ENCODE peak calls at places on chromosomes 6 and 20, in four cellular contexts. One of them, this sample, is unnamed.

GRCh38 chr6:70811788-70812187 is 144.1 kb downstream of the SMAP1 start:
- DNase-seq in IMR-90: peak
- DNase-seq in HS-5: no peak
- DNase-seq in Calu3: no peak
- DNase-seq in this sample: no peak

GRCh38 chr6:163777379-163777686 is 362.8 kb downstream of the QKI start:
- DNase-seq in IMR-90: no peak
- DNase-seq in HS-5: no peak
- DNase-seq in Calu3: no peak
- DNase-seq in this sample: no peak

GRCh38 chr6:34520645-34521462 is 35.3 kb downstream of the SPDEF start:
- DNase-seq in IMR-90: no peak
- DNase-seq in HS-5: no peak
- DNase-seq in Calu3: no peak
- DNase-seq in this sample: peak

GRCh38 chr6:50390416-50390815 is 322.9 kb upstream of the TFAP2D start:
- DNase-seq in IMR-90: no peak
- DNase-seq in HS-5: no peak
- DNase-seq in Calu3: no peak
- DNase-seq in this sample: no peak

GRCh38 chr20:50379049-50379990 is 130.9 kb upstream of the PTPN1 start:
- DNase-seq in IMR-90: peak
- DNase-seq in HS-5: peak
- DNase-seq in Calu3: peak
- DNase-seq in this sample: no peak

GRCh38 chr20:48338717-48339116 is 489.1 kb downstream of the PREX1 start:
- DNase-seq in IMR-90: peak
- DNase-seq in HS-5: peak
- DNase-seq in Calu3: no peak
- DNase-seq in this sample: no peak

GRCh38 chr6:166738778-166739654 is 112.0 kb upstream of the RPS6KA2 start:
- DNase-seq in IMR-90: peak
- DNase-seq in HS-5: no peak
- DNase-seq in Calu3: no peak
- DNase-seq in this sample: no peak

GRCh38 chr20:824916-825315 is 8.6 kb upstream of the FAM110A start:
- DNase-seq in IMR-90: no peak
- DNase-seq in HS-5: no peak
- DNase-seq in Calu3: no peak
- DNase-seq in this sample: no peak

GRCh38 chr20:49674383-49675352 is 39.0 kb downstream of the B4GALT5 start:
- DNase-seq in IMR-90: peak
- DNase-seq in HS-5: peak
- DNase-seq in Calu3: no peak
- DNase-seq in this sample: peak